ENCODE peak calls at places on chromosomes 3 and 15, in five cellular contexts. One of them, this sample, is unnamed.

GRCh38 chr3:54122046-54122801 is at the start of gene CACNA2D3:
- DNase-seq in skeletal muscle cell: no peak
- DNase-seq in ELR: no peak
- DNase-seq in naive thymus-derived CD8-positive, alpha-beta T cell: no peak
- DNase-seq in cardiac fibroblast: peak; percentile 71
- DNase-seq in this sample: no peak

GRCh38 chr3:79178471-79178870 is 589.3 kb downstream of the ROBO1 start:
- DNase-seq in naive thymus-derived CD8-positive, alpha-beta T cell: no peak
- DNase-seq in skeletal muscle cell: no peak
- DNase-seq in cardiac fibroblast: no peak
- DNase-seq in ELR: no peak
- DNase-seq in this sample: no peak

GRCh38 chr3:134357914-134358811 is 16.1 kb downstream of the AMOTL2 start:
- DNase-seq in naive thymus-derived CD8-positive, alpha-beta T cell: no peak
- DNase-seq in ELR: peak; percentile 98
- DNase-seq in cardiac fibroblast: peak; percentile 97
- DNase-seq in skeletal muscle cell: peak; percentile 93
- DNase-seq in this sample: no peak

GRCh38 chr3:108393128-108393900 is 97.0 kb downstream of the HHLA2 start:
- DNase-seq in ELR: no peak
- DNase-seq in naive thymus-derived CD8-positive, alpha-beta T cell: no peak
- DNase-seq in cardiac fibroblast: no peak
- DNase-seq in skeletal muscle cell: no peak
- DNase-seq in this sample: no peak

GRCh38 chr3:75814797-75815196 is 29.4 kb upstream of the ZNF717 start:
- DNase-seq in naive thymus-derived CD8-positive, alpha-beta T cell: no peak
- DNase-seq in skeletal muscle cell: no peak
- DNase-seq in cardiac fibroblast: no peak
- DNase-seq in ELR: no peak
- DNase-seq in this sample: no peak

GRCh38 chr15:39391230-39391629 is 189.6 kb upstream of the THBS1 start:
- DNase-seq in cardiac fibroblast: peak; percentile 78
- DNase-seq in ELR: peak; percentile 49
- DNase-seq in naive thymus-derived CD8-positive, alpha-beta T cell: no peak
- DNase-seq in skeletal muscle cell: no peak
- DNase-seq in this sample: no peak

GRCh38 chr3:174147798-174148197 is 711.3 kb upstream of the NAALADL2 start:
- DNase-seq in naive thymus-derived CD8-positive, alpha-beta T cell: no peak
- DNase-seq in skeletal muscle cell: no peak
- DNase-seq in ELR: no peak
- DNase-seq in cardiac fibroblast: no peak
- DNase-seq in this sample: no peak

GRCh38 chr3:64368163-64369025 is 143.1 kb upstream of the PRICKLE2 start:
- DNase-seq in skeletal muscle cell: no peak
- DNase-seq in cardiac fibroblast: no peak
- DNase-seq in ELR: no peak
- DNase-seq in naive thymus-derived CD8-positive, alpha-beta T cell: no peak
- DNase-seq in this sample: no peak

GRCh38 chr3:50652709-50653108 is 22.0 kb upstream of the DOCK3 start:
- DNase-seq in ELR: peak; percentile 54
- DNase-seq in cardiac fibroblast: peak; percentile 33
- DNase-seq in skeletal muscle cell: no peak
- DNase-seq in naive thymus-derived CD8-positive, alpha-beta T cell: peak; percentile 27
- DNase-seq in this sample: peak; percentile 27

GRCh38 chr15:35833590-35833989 is 287.6 kb upstream of the DPH6 start:
- DNase-seq in skeletal muscle cell: no peak
- DNase-seq in cardiac fibroblast: no peak
- DNase-seq in naive thymus-derived CD8-positive, alpha-beta T cell: no peak
- DNase-seq in ELR: no peak
- DNase-seq in this sample: no peak

GRCh38 chr15:34984884-34985630 is 3.0 kb downstream of the ZNF770 start:
- DNase-seq in skeletal muscle cell: no peak
- DNase-seq in cardiac fibroblast: peak; percentile 46
- DNase-seq in ELR: peak; percentile 14
- DNase-seq in naive thymus-derived CD8-positive, alpha-beta T cell: no peak
- DNase-seq in this sample: no peak

GRCh38 chr3:192812736-192813383 is 85.5 kb upstream of the FGF12 start:
- DNase-seq in naive thymus-derived CD8-positive, alpha-beta T cell: no peak
- DNase-seq in ELR: peak; percentile 72
- DNase-seq in skeletal muscle cell: no peak
- DNase-seq in cardiac fibroblast: peak; percentile 78
- DNase-seq in this sample: no peak

GRCh38 chr3:49238274-49239127 is 38.5 kb downstream of the C3orf62 start:
- DNase-seq in skeletal muscle cell: peak; percentile 34
- DNase-seq in cardiac fibroblast: peak; percentile 90
- DNase-seq in naive thymus-derived CD8-positive, alpha-beta T cell: no peak
- DNase-seq in ELR: no peak
- DNase-seq in this sample: no peak

GRCh38 chr15:29978411-29979382 is 104.1 kb upstream of the GOLGA8J start:
- DNase-seq in naive thymus-derived CD8-positive, alpha-beta T cell: no peak
- DNase-seq in cardiac fibroblast: peak; percentile 28
- DNase-seq in ELR: peak; percentile 60
- DNase-seq in skeletal muscle cell: no peak
- DNase-seq in this sample: no peak